ENCODE peak calls at places on chromosomes 5 and 9, in four cellular contexts. L, I, U and C are unnamed samples.

GRCh38 chr5:173890195-173890951 is 2.2 kb downstream of the CPEB4 start:
- DNase-seq in I (no peak), U (no peak), L (peak; percentile 42), C (peak; percentile 55)

GRCh38 chr5:147310059-147310704 is 75.4 kb downstream of the STK32A start:
- DNase-seq in I (no peak), L (no peak), U (no peak), C (peak; percentile 69)

GRCh38 chr5:90144625-90145327 is 264.8 kb downstream of the CETN3 start:
- DNase-seq in I (no peak), L (peak; percentile 72), U (no peak), C (peak; percentile 77)

GRCh38 chr5:172441262-172441751 is 13.0 kb downstream of the SH3PXD2B start:
- DNase-seq in I (no peak), L (no peak), U (no peak), C (peak; percentile 59)

GRCh38 chr9:137064027-137064879 is 6.1 kb downstream of the SAPCD2 start:
- DNase-seq in U (no peak), L (peak; percentile 43), I (peak; percentile 92), C (peak; percentile 51)

GRCh38 chr9:100216178-100216787 is 117.2 kb downstream of the INVS start:
- DNase-seq in I (no peak), U (no peak), L (peak; percentile 76), C (peak; percentile 77)

GRCh38 chr5:73596705-73597328 is 29.2 kb upstream of the ARHGEF28 start:
- DNase-seq in L (peak; percentile 60), U (no peak), I (no peak), C (peak; percentile 54)

GRCh38 chr9:86494644-86495081 is 140.5 kb upstream of the TUT7 start:
- DNase-seq in L (peak; percentile 71), U (no peak), I (no peak), C (peak; percentile 96)

GRCh38 chr5:178516836-178517235 is 73.4 kb downstream of the COL23A1 start:
- DNase-seq in L (no peak), I (no peak), U (no peak), C (no peak)

GRCh38 chr5:53679261-53679660 is 118.8 kb downstream of the NDUFS4 start:
- DNase-seq in I (no peak), L (peak; percentile 58), U (no peak), C (peak; percentile 63)

GRCh38 chr5:78280261-78280660 is 14.2 kb downstream of the AP3B1 start:
- DNase-seq in I (no peak), L (no peak), U (no peak), C (no peak)

GRCh38 chr9:1098551-1098950 is 48.4 kb downstream of the DMRT2 start:
- DNase-seq in I (no peak), U (no peak), L (no peak), C (no peak)

GRCh38 chr5:57441557-57441956 is 41.1 kb downstream of the ACTBL2 start:
- DNase-seq in I (no peak), U (peak; percentile 90), L (peak; percentile 99), C (peak; percentile 99)

GRCh38 chr9:107734231-107735014 is 244.9 kb upstream of the KLF4 start:
- DNase-seq in I (no peak), U (peak; percentile 89), L (peak; percentile 96), C (peak; percentile 96)

GRCh38 chr9:101477214-101477613 is 41.6 kb upstream of the ALDOB start:
- DNase-seq in U (no peak), L (peak; percentile 37), I (no peak), C (no peak)

GRCh38 chr9:121774715-121775613 is 123.5 kb downstream of the DAB2IP start:
- DNase-seq in L (no peak), I (no peak), U (no peak), C (no peak)

GRCh38 chr9:110081395-110081794 is 126.6 kb downstream of the C9orf152 start:
- DNase-seq in U (no peak), L (peak; percentile 82), I (no peak), C (peak; percentile 60)

GRCh38 chr9:88533951-88534455 is 975 bp upstream of the NXNL2 start:
- DNase-seq in L (peak; percentile 45), I (peak; percentile 80), U (peak; percentile 25), C (no peak)

GRCh38 chr9:126690431-126691051 is 76.8 kb downstream of the LMX1B start:
- DNase-seq in L (peak; percentile 17), I (peak; percentile 80), U (no peak), C (peak; percentile 7)

GRCh38 chr9:4639420-4639819 is 22.7 kb upstream of the PLPP6 start:
- DNase-seq in L (peak; percentile 71), U (no peak), I (no peak), C (no peak)

GRCh38 chr9:123389070-123389469 is 33.1 kb downstream of the CRB2 start:
- DNase-seq in I (peak; percentile 71), L (no peak), U (no peak), C (no peak)

GRCh38 chr5:763998-764781 is 20.3 kb downstream of the ZDHHC11B start:
- DNase-seq in I (peak; percentile 71), L (no peak), U (no peak), C (no peak)

GRCh38 chr5:153081385-153081784 is 409.1 kb upstream of the GRIA1 start:
- DNase-seq in L (no peak), I (no peak), U (no peak), C (no peak)

GRCh38 chr5:140245354-140245753 is 57.5 kb downstream of the PFDN1 start:
- DNase-seq in U (no peak), I (no peak), L (no peak), C (peak; percentile 59)

GRCh38 chr9:12812710-12813109 is 37.9 kb downstream of the LURAP1L start:
- DNase-seq in I (no peak), U (no peak), L (no peak), C (no peak)

GRCh38 chr9:68955281-68955680 is 58.6 kb downstream of the PRKACG start:
- DNase-seq in L (no peak), I (no peak), U (no peak), C (no peak)

GRCh38 chr5:59134770-59135169 is 551.9 kb downstream of the RAB3C start:
- DNase-seq in I (no peak), L (no peak), U (no peak), C (no peak)

GRCh38 chr9:88400021-88400420 is 11.8 kb downstream of the SPIN1 start:
- DNase-seq in L (peak; percentile 78), U (no peak), I (no peak), C (peak; percentile 66)

GRCh38 chr5:96817496-96817895 is 9.8 kb upstream of the ERAP1 start:
- DNase-seq in L (no peak), I (no peak), U (peak; percentile 7), C (no peak)

GRCh38 chr5:157459715-157460599 is at the start of gene NIPAL4:
- DNase-seq in U (no peak), I (peak; percentile 86), L (peak; percentile 11), C (no peak)

GRCh38 chr5:181219262-181220177 is 3.6 kb upstream of the TRIM41 start:
- DNase-seq in L (no peak), U (no peak), I (no peak), C (no peak)

GRCh38 chr9:131669234-131670172 is 70.4 kb downstream of the RAPGEF1 start:
- DNase-seq in L (no peak), U (no peak), I (no peak), C (no peak)

GRCh38 chr9:131668439-131669233 is 71.2 kb downstream of the RAPGEF1 start:
- DNase-seq in L (peak; percentile 72), U (no peak), I (peak; percentile 86), C (peak; percentile 43)

GRCh38 chr9:131672451-131672850 is 67.4 kb downstream of the RAPGEF1 start:
- DNase-seq in I (no peak), U (no peak), L (no peak), C (no peak)

GRCh38 chr9:131671150-131671549 is 68.7 kb downstream of the RAPGEF1 start:
- DNase-seq in I (no peak), U (no peak), L (no peak), C (no peak)

DNA sequence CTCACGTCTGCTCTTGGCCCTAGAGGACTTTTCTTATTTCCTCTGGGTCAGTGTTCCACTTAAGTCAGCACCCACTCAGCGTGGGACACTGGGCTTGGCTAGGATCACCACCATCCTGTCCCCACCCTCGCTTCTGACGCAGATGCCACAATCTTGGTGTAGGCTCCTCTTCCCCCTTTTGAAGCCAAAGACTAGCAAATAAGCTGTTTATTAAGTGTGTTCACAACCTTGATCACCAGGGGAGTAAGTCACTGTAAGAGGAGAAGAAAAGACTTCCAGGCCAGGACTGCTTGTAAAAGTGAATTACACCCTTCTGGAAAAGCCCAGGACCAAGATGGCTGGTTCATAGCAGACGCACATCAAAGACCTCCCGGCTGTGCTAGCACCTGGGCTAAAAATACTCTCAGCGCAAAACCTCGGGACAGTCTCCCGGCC is 69.6 kb downstream of the RAPGEF1 start:
- DNase-seq in L (no peak), I (no peak), U (no peak), C (no peak)
- TF ChIP-seq CTCF in L (no peak), I (no peak), U (no peak), C (no peak)

GRCh38 chr9:113578279-113578865 is 114.8 kb downstream of the RGS3 start:
- DNase-seq in U (no peak), I (peak; percentile 82), L (no peak), C (no peak)
- TF ChIP-seq CTCF in U (no peak), I (no peak), L (peak; percentile 15), C (no peak)

DNA sequence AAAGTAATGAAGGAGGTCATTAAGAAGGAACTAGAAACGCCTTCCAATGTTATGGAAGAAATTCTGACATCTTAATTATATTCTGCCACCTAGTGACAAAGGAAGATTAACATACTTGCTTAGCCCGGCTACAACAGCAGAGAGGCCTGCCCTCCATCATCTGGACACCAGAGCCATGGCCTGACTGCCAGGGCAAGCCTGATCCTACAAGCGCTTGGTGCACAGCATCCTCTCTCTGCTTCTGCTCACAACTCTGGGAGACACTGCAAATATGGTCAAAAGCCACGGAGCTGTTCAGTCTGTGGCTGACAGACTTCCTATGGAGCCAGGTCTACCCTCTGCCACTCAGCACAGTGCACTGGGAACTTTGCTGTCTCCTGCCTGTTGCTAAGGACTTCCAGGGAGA is 87.3 kb upstream of the SLC44A1 start:
- DNase-seq in I (peak; percentile 74), U (peak; percentile 64), L (peak; percentile 89), C (peak; percentile 87)
- TF ChIP-seq CTCF in I (peak; percentile 39), U (peak; percentile 48), L (peak; percentile 66), C (peak; percentile 50)

DNA sequence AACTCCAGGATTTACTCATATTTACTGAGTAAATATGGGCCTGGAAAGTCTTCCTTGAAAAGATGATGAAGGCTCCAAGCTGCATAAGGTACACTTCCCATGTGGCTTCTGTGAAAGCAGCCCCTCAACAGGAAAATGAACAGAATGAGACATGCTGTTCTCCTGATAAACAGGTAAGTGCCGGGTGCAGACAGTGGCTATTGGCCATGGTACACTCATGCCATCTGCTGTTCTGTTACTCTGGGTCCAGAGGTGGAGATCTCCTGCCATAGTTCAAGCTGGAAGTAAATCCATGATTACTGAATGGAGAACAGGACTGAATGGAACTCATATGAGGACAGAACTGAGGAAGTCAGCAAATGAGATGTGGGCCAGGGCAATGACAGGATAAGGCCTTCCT is 103.6 kb downstream of the SLIT3 start:
- DNase-seq in L (no peak), I (no peak), U (no peak), C (no peak)
- TF ChIP-seq CTCF in L (no peak), I (no peak), U (no peak), C (no peak)